ENCODE peak calls at places on chromosomes 7 and 10, in six cellular contexts. M is brain microvascular endothelial cell, N is nephron progenitor cell, K is A172, S is NCI-H1694 treated with DMSO at 0.1 percent for 48 hours, R is hypothalamus. W is an unnamed sample.

GRCh38 chr7:27840314-27840713 is 100.4 kb downstream of the TAX1BP1 start:
- DNase-seq in K (no peak), N (no peak), S (no peak), R (no peak), M (no peak), W (no peak)

GRCh38 chr7:3559178-3559765 is 258.2 kb downstream of the SDK1 start:
- DNase-seq in S (no peak), N (no peak), M (peak), R (no peak), K (peak), W (no peak)

GRCh38 chr10:98589007-98589406 is 142.3 kb upstream of the HPS1 start:
- DNase-seq in S (no peak), N (no peak), K (no peak), R (no peak), M (no peak), W (no peak)

GRCh38 chr10:11551915-11552602 is 59.4 kb downstream of the USP6NL start:
- DNase-seq in K (peak), M (peak), R (no peak), S (no peak), N (no peak), W (no peak)

GRCh38 chr7:91759205-91759863 is 121.2 kb downstream of the MTERF1 start:
- DNase-seq in N (peak), M (peak), K (peak), S (no peak), R (no peak), W (no peak)

GRCh38 chr7:52525772-52526341 is 509.6 kb upstream of the POM121L12 start:
- DNase-seq in S (no peak), R (no peak), N (no peak), M (no peak), K (no peak), W (no peak)

GRCh38 chr7:146764458-146764857 is 647.9 kb downstream of the CNTNAP2 start:
- DNase-seq in N (no peak), M (no peak), S (peak), R (no peak), K (no peak), W (no peak)

GRCh38 chr7:116569737-116570136 is 44.9 kb downstream of the CAV1 start:
- DNase-seq in S (no peak), M (peak), N (no peak), R (no peak), K (peak), W (no peak)

GRCh38 chr10:38143587-38143986 is 49.5 kb downstream of the ZNF37A start:
- DNase-seq in R (no peak), S (no peak), N (no peak), K (no peak), M (no peak), W (no peak)

GRCh38 chr7:151895008-151895661 is 18.2 kb upstream of the PRKAG2 start:
- DNase-seq in S (no peak), K (no peak), R (no peak), M (no peak), N (no peak), W (no peak)

GRCh38 chr10:8766899-8767298 is 712.4 kb downstream of the GATA3 start:
- DNase-seq in S (no peak), N (no peak), M (no peak), R (no peak), K (no peak), W (no peak)